ENCODE peak calls at places on chromosomes 4 and X, in five cellular contexts. Z is tibial nerve, W is uterus, D is aorta, C is mammary epithelial cell. Q is an unnamed sample.

GRCh38 chrX:54030329-54030728 is 13.9 kb downstream of the PHF8 start:
- DNase-seq in Z (no peak), W (no peak), D (no peak), C (no peak), Q (no peak)

GRCh38 chr4:174578366-174578765 is 56.1 kb upstream of the HPGD start:
- DNase-seq in Z (no peak), W (no peak), D (no peak), C (peak; percentile 35), Q (no peak)

GRCh38 chr4:186058253-186058979 is 10.5 kb upstream of the TLR3 start:
- DNase-seq in Z (no peak), W (no peak), D (no peak), C (no peak), Q (no peak)

GRCh38 chr4:23857353-23857752 is 32.5 kb downstream of the PPARGC1A start:
- DNase-seq in Z (no peak), W (no peak), D (no peak), C (peak; percentile 9), Q (no peak)

GRCh38 chrX:68112321-68112720 is 321.0 kb downstream of the OPHN1 start:
- DNase-seq in Z (no peak), W (no peak), D (no peak), C (peak; percentile 67), Q (no peak)

GRCh38 chrX:24242649-24243556 is 71.0 kb downstream of the SUPT20HL2 start:
- DNase-seq in Z (peak; percentile 40), W (peak; percentile 63), D (peak; percentile 76), C (no peak), Q (no peak)

GRCh38 chr4:110865611-110866254 is 242.9 kb upstream of the PITX2 start:
- DNase-seq in Z (no peak), W (no peak), D (no peak), C (no peak), Q (no peak)

GRCh38 chrX:139708067-139708466 is at the start of gene MCF2:
- DNase-seq in Z (no peak), W (no peak), D (no peak), C (no peak), Q (no peak)

GRCh38 chr4:42104521-42104920 is 47.9 kb downstream of the BEND4 start:
- DNase-seq in Z (no peak), W (no peak), D (no peak), C (peak; percentile 47), Q (no peak)

GRCh38 chrX:63889001-63889400 is 104.0 kb upstream of the ARHGEF9 start:
- DNase-seq in Z (no peak), W (no peak), D (no peak), C (peak; percentile 61), Q (no peak)

GRCh38 chr4:98802673-98803286 is 126.2 kb downstream of the EIF4E start:
- DNase-seq in Z (no peak), W (no peak), D (no peak), C (no peak), Q (no peak)

GRCh38 chrX:117996918-117997480 is 119.6 kb downstream of the KLHL13 start:
- DNase-seq in Z (no peak), W (no peak), D (no peak), C (peak; percentile 67), Q (no peak)

GRCh38 chr4:150160473-150160872 is 82.2 kb downstream of the DCLK2 start:
- DNase-seq in Z (no peak), W (no peak), D (no peak), C (no peak), Q (no peak)

GRCh38 chrX:4277122-4277521 is 563.7 kb upstream of the PRKX start:
- DNase-seq in Z (no peak), W (no peak), D (no peak), C (peak; percentile 2), Q (no peak)

GRCh38 chrX:52082578-52082977 is 13.6 kb upstream of the MAGED4B start:
- DNase-seq in Z (no peak), W (no peak), D (no peak), C (peak; percentile 43), Q (no peak)

GRCh38 chr4:24181005-24181404 is 291.2 kb upstream of the PPARGC1A start:
- DNase-seq in Z (no peak), W (no peak), D (no peak), C (no peak), Q (no peak)

GRCh38 chrX:50081282-50081955 is 119.4 kb downstream of the AKAP4 start:
- DNase-seq in Z (no peak), W (no peak), D (no peak), C (no peak), Q (no peak)

GRCh38 chr4:26081795-26082498 is 167.9 kb downstream of the SMIM20 start:
- DNase-seq in Z (no peak), W (no peak), D (no peak), C (peak; percentile 38), Q (no peak)

GRCh38 chr4:55033296-55033695 is 92.1 kb downstream of the KDR start:
- DNase-seq in Z (no peak), W (peak; percentile 39), D (no peak), C (no peak), Q (no peak)

GRCh38 chrX:2863646-2864045 is 34.9 kb downstream of the GYG2 start:
- DNase-seq in Z (no peak), W (no peak), D (no peak), C (peak; percentile 4), Q (no peak)

GRCh38 chrX:107014927-107015326 is 14.9 kb upstream of the MORC4 start:
- DNase-seq in Z (no peak), W (no peak), D (no peak), C (no peak), Q (no peak)

GRCh38 chrX:150587585-150588503 is 19.4 kb downstream of the MTM1 start:
- DNase-seq in Z (peak; percentile 13), W (no peak), D (no peak), C (no peak), Q (no peak)

GRCh38 chr4:105619193-105619931 is 66.9 kb downstream of the ARHGEF38 start:
- DNase-seq in Z (peak; percentile 29), W (peak; percentile 41), D (peak; percentile 82), C (no peak), Q (no peak)

GRCh38 chr4:75004755-75005668 is 72.1 kb downstream of the PARM1 start:
- DNase-seq in Z (no peak), W (no peak), D (no peak), C (peak; percentile 24), Q (no peak)

GRCh38 chr4:86054676-86055075 is 305.2 kb downstream of the MAPK10 start:
- DNase-seq in Z (no peak), W (no peak), D (no peak), C (no peak), Q (no peak)

DNA sequence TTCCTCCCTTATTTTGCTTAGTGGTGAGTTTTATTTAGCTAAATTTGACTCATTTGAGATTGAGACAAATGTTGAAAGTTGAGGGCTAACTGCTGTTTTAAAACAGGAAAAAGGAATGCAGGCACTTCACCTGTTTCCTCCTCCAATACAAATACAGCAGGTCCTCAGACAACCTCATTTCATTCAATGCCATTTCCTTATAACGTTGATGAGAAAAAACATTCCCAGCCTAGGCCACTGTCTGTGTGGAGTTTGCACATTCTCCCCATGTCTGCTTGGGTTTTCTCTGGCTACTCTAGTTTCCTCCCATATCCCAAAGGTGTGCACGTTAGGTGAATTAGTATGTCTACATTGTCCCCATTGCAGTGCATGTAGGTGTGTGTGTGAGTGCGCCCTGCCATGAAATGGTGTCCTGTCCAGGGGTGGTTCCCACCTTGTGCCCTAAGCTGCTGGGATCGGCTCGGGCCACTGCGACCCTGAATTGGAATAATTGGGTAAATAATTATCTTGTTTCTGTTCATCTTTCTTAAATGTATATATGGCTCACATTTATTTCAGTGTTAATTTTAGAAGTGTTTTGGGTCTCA is 21.9 kb downstream of the SMAD1 start:
- DNase-seq in Z (no peak), W (no peak), D (no peak), C (no peak), Q (no peak)
- H3K27ac ChIP-seq in Z (no peak overlapping the region), W (no peak overlapping the region), D (no peak overlapping the region), C (no peak overlapping the region), Q (no peak overlapping the region)

GRCh38 chr4:133996431-133997121 is 205.0 kb downstream of the PABPC4L start:
- DNase-seq in Z (no peak), W (no peak), D (no peak), C (no peak), Q (no peak)

GRCh38 chr4:134001057-134001456 is 200.5 kb downstream of the PABPC4L start:
- DNase-seq in Z (no peak), W (no peak), D (no peak), C (peak; percentile 65), Q (no peak)

GRCh38 chr4:133995243-133995960 is 206.2 kb downstream of the PABPC4L start:
- DNase-seq in Z (no peak), W (no peak), D (no peak), C (no peak), Q (no peak)

GRCh38 chr4:133997440-133997839 is 204.1 kb downstream of the PABPC4L start:
- DNase-seq in Z (no peak), W (no peak), D (no peak), C (no peak), Q (no peak)
- H3K9me3 ChIP-seq in Z (no peaks in the 10 kb centered on the region), W (no peaks in the 10 kb centered on the region), D (no peaks in the 10 kb centered on the region), C (no peaks in the 10 kb centered on the region), Q (no peaks in the 10 kb centered on the region)

GRCh38 chr4:82754546-82755165 is 43.9 kb downstream of the SCD5 start:
- DNase-seq in Z (no peak), W (no peak), D (no peak), C (no peak), Q (no peak)
- H3K27ac ChIP-seq in Z (no peak overlapping the region), W (no peak overlapping the region), D (no peak overlapping the region), C (no peak overlapping the region), Q (no peak overlapping the region)

GRCh38 chr4:81042578-81043365 is 12.3 kb downstream of the BMP3 start:
- DNase-seq in Z (no peak), W (no peak), D (no peak), C (no peak), Q (no peak)
- H3K9me3 ChIP-seq in Z (no peaks in the 10 kb centered on the region), W (no peaks in the 10 kb centered on the region), D (no peaks in the 10 kb centered on the region), C (no peaks in the 10 kb centered on the region), Q (no peaks in the 10 kb centered on the region)

Q was measured in CD4-positive, alpha-beta memory T cell.